ENCODE peak calls at places on chromosomes 4 and X, in six cellular contexts. One of them, this sample, is unnamed.

GRCh38 chr4:7557447-7557846 is 122.7 kb upstream of the PSAPL1 start:
- DNase-seq in A549: peak
- DNase-seq in Peyer's patch: no peak
- DNase-seq in fibroblast of the aortic adventitia: peak
- DNase-seq in fibroblast of lung: peak
- DNase-seq in upper lobe of left lung: no peak
- DNase-seq in this sample: no peak

GRCh38 chrX:128928636-128929035 is 594.7 kb downstream of the SMARCA1 start:
- DNase-seq in A549: no peak
- DNase-seq in Peyer's patch: no peak
- DNase-seq in fibroblast of the aortic adventitia: no peak
- DNase-seq in fibroblast of lung: no peak
- DNase-seq in upper lobe of left lung: no peak
- DNase-seq in this sample: no peak

GRCh38 chr4:76485450-76485849 is 50.4 kb downstream of the SHROOM3 start:
- DNase-seq in A549: no peak
- DNase-seq in Peyer's patch: no peak
- DNase-seq in fibroblast of the aortic adventitia: no peak
- DNase-seq in fibroblast of lung: no peak
- DNase-seq in upper lobe of left lung: no peak
- DNase-seq in this sample: no peak

GRCh38 chr4:57591073-57591472 is 480.9 kb upstream of the IGFBP7 start:
- DNase-seq in A549: no peak
- DNase-seq in Peyer's patch: no peak
- DNase-seq in fibroblast of the aortic adventitia: no peak
- DNase-seq in fibroblast of lung: no peak
- DNase-seq in upper lobe of left lung: no peak
- DNase-seq in this sample: no peak

GRCh38 chrX:13283968-13284914 is 35.6 kb downstream of the ATXN3L start:
- DNase-seq in A549: no peak
- DNase-seq in Peyer's patch: no peak
- DNase-seq in fibroblast of the aortic adventitia: peak
- DNase-seq in fibroblast of lung: no peak
- DNase-seq in upper lobe of left lung: no peak
- DNase-seq in this sample: no peak

GRCh38 chr4:142554412-142554811 is 291.7 kb downstream of the INPP4B start:
- DNase-seq in A549: no peak
- DNase-seq in Peyer's patch: no peak
- DNase-seq in fibroblast of the aortic adventitia: no peak
- DNase-seq in fibroblast of lung: no peak
- DNase-seq in upper lobe of left lung: no peak
- DNase-seq in this sample: no peak

GRCh38 chrX:3326721-3327120 is 19.7 kb downstream of the MXRA5 start:
- DNase-seq in A549: no peak
- DNase-seq in Peyer's patch: no peak
- DNase-seq in fibroblast of the aortic adventitia: peak
- DNase-seq in fibroblast of lung: no peak
- DNase-seq in upper lobe of left lung: no peak
- DNase-seq in this sample: no peak

GRCh38 chrX:73239242-73239641 is 24.6 kb upstream of the NAP1L2 start:
- DNase-seq in A549: no peak
- DNase-seq in Peyer's patch: no peak
- DNase-seq in fibroblast of the aortic adventitia: no peak
- DNase-seq in fibroblast of lung: no peak
- DNase-seq in upper lobe of left lung: no peak
- DNase-seq in this sample: no peak

GRCh38 chrX:40105791-40106676 is 8.3 kb upstream of the BCOR start:
- DNase-seq in A549: peak
- DNase-seq in Peyer's patch: peak
- DNase-seq in fibroblast of the aortic adventitia: no peak
- DNase-seq in fibroblast of lung: no peak
- DNase-seq in upper lobe of left lung: peak
- DNase-seq in this sample: peak

GRCh38 chrX:155535866-155536265 is 76.9 kb downstream of the TMLHE start:
- DNase-seq in A549: no peak
- DNase-seq in Peyer's patch: no peak
- DNase-seq in fibroblast of the aortic adventitia: no peak
- DNase-seq in fibroblast of lung: no peak
- DNase-seq in upper lobe of left lung: no peak
- DNase-seq in this sample: no peak

GRCh38 chrX:155534800-155535199 is 76.4 kb upstream of the F8A3 start:
- DNase-seq in A549: no peak
- DNase-seq in Peyer's patch: no peak
- DNase-seq in fibroblast of the aortic adventitia: no peak
- DNase-seq in fibroblast of lung: no peak
- DNase-seq in upper lobe of left lung: no peak
- DNase-seq in this sample: no peak
- TF ChIP-seq CTCF in A549: no peak
- TF ChIP-seq CTCF in Peyer's patch: no peak
- TF ChIP-seq CTCF in fibroblast of the aortic adventitia: no peak
- TF ChIP-seq CTCF in fibroblast of lung: no peak
- TF ChIP-seq CTCF in upper lobe of left lung: no peak
- TF ChIP-seq CTCF in this sample: no peak

GRCh38 chrX:79592259-79592658 is 225.1 kb upstream of the ITM2A start:
- DNase-seq in A549: no peak
- DNase-seq in Peyer's patch: no peak
- DNase-seq in fibroblast of the aortic adventitia: no peak
- DNase-seq in fibroblast of lung: no peak
- DNase-seq in upper lobe of left lung: no peak
- DNase-seq in this sample: no peak
- TF ChIP-seq CTCF in A549: no peak
- TF ChIP-seq CTCF in Peyer's patch: no peak
- TF ChIP-seq CTCF in fibroblast of the aortic adventitia: no peak
- TF ChIP-seq CTCF in fibroblast of lung: no peak
- TF ChIP-seq CTCF in upper lobe of left lung: no peak
- TF ChIP-seq CTCF in this sample: no peak

GRCh38 chrX:102659790-102660757 is 8.8 kb downstream of the GPRASP1 start:
- DNase-seq in A549: peak
- DNase-seq in Peyer's patch: peak
- DNase-seq in fibroblast of the aortic adventitia: peak
- DNase-seq in fibroblast of lung: peak
- DNase-seq in upper lobe of left lung: peak
- DNase-seq in this sample: peak
- TF ChIP-seq CTCF in A549: no peak
- TF ChIP-seq CTCF in Peyer's patch: no peak
- TF ChIP-seq CTCF in fibroblast of the aortic adventitia: peak
- TF ChIP-seq CTCF in fibroblast of lung: peak
- TF ChIP-seq CTCF in upper lobe of left lung: peak
- TF ChIP-seq CTCF in this sample: no peak

DNA sequence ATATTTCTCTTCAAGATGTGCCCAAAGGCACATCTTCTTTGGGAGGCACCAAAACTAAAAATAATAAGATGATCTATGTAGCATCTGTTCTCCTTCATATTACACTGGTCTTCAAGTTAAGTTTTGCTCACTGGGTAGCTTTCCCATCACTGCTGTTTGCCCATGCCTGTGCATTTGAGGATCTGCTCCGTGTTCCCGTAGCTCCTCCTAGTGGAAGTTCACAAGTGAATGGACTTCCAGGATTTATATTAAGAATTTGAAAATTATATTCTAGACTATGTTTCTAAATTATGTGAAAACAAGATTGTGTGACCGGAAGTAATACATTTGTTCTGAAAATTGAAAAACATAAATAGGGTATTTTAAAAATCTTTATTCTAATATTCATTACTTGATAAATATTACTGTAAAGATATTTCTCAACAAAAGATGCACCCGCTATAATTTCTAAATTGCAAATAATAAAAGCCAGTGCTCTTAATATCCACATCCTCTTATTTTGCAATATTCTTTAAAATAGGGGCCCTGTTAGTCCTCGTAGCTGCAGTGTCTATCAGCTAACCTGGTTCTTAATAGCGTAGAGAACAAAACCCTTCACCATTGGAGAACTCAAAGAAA is 147.7 kb downstream of the RBM46 start:
- DNase-seq in A549: peak
- DNase-seq in Peyer's patch: no peak
- DNase-seq in fibroblast of the aortic adventitia: peak
- DNase-seq in fibroblast of lung: peak
- DNase-seq in upper lobe of left lung: no peak
- DNase-seq in this sample: no peak
- TF ChIP-seq CTCF in A549: peak
- TF ChIP-seq CTCF in Peyer's patch: no peak
- TF ChIP-seq CTCF in fibroblast of the aortic adventitia: peak
- TF ChIP-seq CTCF in fibroblast of lung: peak
- TF ChIP-seq CTCF in upper lobe of left lung: no peak
- TF ChIP-seq CTCF in this sample: peak

DNA sequence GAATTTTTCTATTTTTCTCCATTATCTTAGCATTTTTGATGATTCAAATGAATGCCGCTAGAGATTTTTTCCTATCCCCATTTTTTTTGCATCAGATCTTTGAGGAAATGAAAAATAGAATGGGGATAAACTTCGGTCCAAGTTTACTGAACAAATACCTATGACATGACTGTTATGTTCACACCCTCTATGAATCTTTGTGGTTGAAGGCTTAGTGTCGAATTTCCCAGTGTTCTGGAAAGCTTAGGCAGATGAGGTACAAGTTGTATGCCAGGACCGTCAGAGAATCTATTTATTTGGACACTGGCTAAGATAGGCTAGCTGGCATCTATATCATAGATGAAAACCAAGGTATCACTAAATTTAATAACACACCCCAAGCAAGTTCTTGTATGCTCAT is 123.4 kb downstream of the SPCS3 start:
- DNase-seq in A549: peak
- DNase-seq in Peyer's patch: no peak
- DNase-seq in fibroblast of the aortic adventitia: peak
- DNase-seq in fibroblast of lung: peak
- DNase-seq in upper lobe of left lung: no peak
- DNase-seq in this sample: no peak
- TF ChIP-seq CTCF in A549: no peak
- TF ChIP-seq CTCF in Peyer's patch: no peak
- TF ChIP-seq CTCF in fibroblast of the aortic adventitia: no peak
- TF ChIP-seq CTCF in fibroblast of lung: no peak
- TF ChIP-seq CTCF in upper lobe of left lung: no peak
- TF ChIP-seq CTCF in this sample: no peak

DNA sequence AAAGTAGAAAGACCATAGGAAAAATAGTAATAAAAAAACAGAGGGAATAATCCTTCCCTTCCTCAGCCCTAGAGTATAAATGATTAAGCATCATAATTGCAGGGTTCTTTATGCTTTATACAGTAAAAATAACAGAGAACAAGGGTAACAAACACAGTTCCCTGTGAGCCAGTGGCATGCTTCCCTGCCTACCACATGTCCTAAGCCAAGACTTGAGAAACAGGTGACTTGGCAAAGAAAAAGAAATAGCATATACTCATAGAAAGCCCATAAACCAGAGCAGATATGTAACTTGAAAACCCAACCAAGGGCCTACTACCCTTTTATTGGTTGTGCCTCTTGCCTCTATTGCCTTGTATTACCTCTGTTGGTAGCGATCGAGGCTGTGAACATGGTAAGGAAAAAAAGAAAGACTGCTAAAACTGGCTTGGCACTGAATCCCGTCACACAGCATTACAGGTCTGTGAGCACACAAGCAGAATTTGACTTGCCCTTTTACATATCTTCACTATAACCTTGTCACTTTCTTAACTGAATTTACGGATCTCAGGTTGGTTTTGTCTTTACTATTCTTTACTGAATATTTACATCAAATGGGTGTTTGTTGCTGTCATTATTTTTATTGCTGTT is 30.9 kb upstream of the MYOZ2 start:
- DNase-seq in A549: no peak
- DNase-seq in Peyer's patch: no peak
- DNase-seq in fibroblast of the aortic adventitia: no peak
- DNase-seq in fibroblast of lung: no peak
- DNase-seq in upper lobe of left lung: no peak
- DNase-seq in this sample: no peak
- TF ChIP-seq CTCF in A549: no peak
- TF ChIP-seq CTCF in Peyer's patch: no peak
- TF ChIP-seq CTCF in fibroblast of the aortic adventitia: no peak
- TF ChIP-seq CTCF in fibroblast of lung: no peak
- TF ChIP-seq CTCF in upper lobe of left lung: no peak
- TF ChIP-seq CTCF in this sample: no peak

GRCh38 chr4:151407466-151408379 is 1.3 kb upstream of the FHIP1A start:
- DNase-seq in A549: no peak
- DNase-seq in Peyer's patch: peak
- DNase-seq in fibroblast of the aortic adventitia: no peak
- DNase-seq in fibroblast of lung: no peak
- DNase-seq in upper lobe of left lung: peak
- DNase-seq in this sample: peak
- TF ChIP-seq CTCF in A549: no peak
- TF ChIP-seq CTCF in Peyer's patch: no peak
- TF ChIP-seq CTCF in fibroblast of the aortic adventitia: no peak
- TF ChIP-seq CTCF in fibroblast of lung: no peak
- TF ChIP-seq CTCF in upper lobe of left lung: no peak
- TF ChIP-seq CTCF in this sample: no peak

GRCh38 chr4:169493164-169493524 is 119.2 kb downstream of the NEK1 start:
- DNase-seq in A549: no peak
- DNase-seq in Peyer's patch: no peak
- DNase-seq in fibroblast of the aortic adventitia: no peak
- DNase-seq in fibroblast of lung: no peak
- DNase-seq in upper lobe of left lung: no peak
- DNase-seq in this sample: no peak
- TF ChIP-seq CTCF in A549: no peak
- TF ChIP-seq CTCF in Peyer's patch: no peak
- TF ChIP-seq CTCF in fibroblast of the aortic adventitia: no peak
- TF ChIP-seq CTCF in fibroblast of lung: no peak
- TF ChIP-seq CTCF in upper lobe of left lung: no peak
- TF ChIP-seq CTCF in this sample: no peak

GRCh38 chr4:125280892-125281403 is 33.8 kb upstream of the FAT4 start:
- DNase-seq in A549: no peak
- DNase-seq in Peyer's patch: no peak
- DNase-seq in fibroblast of the aortic adventitia: no peak
- DNase-seq in fibroblast of lung: no peak
- DNase-seq in upper lobe of left lung: no peak
- DNase-seq in this sample: no peak

GRCh38 chr4:125277827-125278226 is 36.9 kb upstream of the FAT4 start:
- DNase-seq in A549: no peak
- DNase-seq in Peyer's patch: no peak
- DNase-seq in fibroblast of the aortic adventitia: no peak
- DNase-seq in fibroblast of lung: no peak
- DNase-seq in upper lobe of left lung: no peak
- DNase-seq in this sample: no peak

GRCh38 chr4:125283702-125284279 is 31.0 kb upstream of the FAT4 start:
- DNase-seq in A549: no peak
- DNase-seq in Peyer's patch: no peak
- DNase-seq in fibroblast of the aortic adventitia: peak
- DNase-seq in fibroblast of lung: peak
- DNase-seq in upper lobe of left lung: no peak
- DNase-seq in this sample: no peak
- TF ChIP-seq CTCF in A549: peak
- TF ChIP-seq CTCF in Peyer's patch: no peak
- TF ChIP-seq CTCF in fibroblast of the aortic adventitia: peak
- TF ChIP-seq CTCF in fibroblast of lung: peak
- TF ChIP-seq CTCF in upper lobe of left lung: peak
- TF ChIP-seq CTCF in this sample: peak

GRCh38 chrX:116241001-116241400 is 70.5 kb downstream of the AGTR2 start:
- DNase-seq in A549: no peak
- DNase-seq in Peyer's patch: no peak
- DNase-seq in fibroblast of the aortic adventitia: no peak
- DNase-seq in fibroblast of lung: peak
- DNase-seq in upper lobe of left lung: no peak
- DNase-seq in this sample: no peak

GRCh38 chrX:116238866-116239265 is 68.3 kb downstream of the AGTR2 start:
- DNase-seq in A549: no peak
- DNase-seq in Peyer's patch: no peak
- DNase-seq in fibroblast of the aortic adventitia: no peak
- DNase-seq in fibroblast of lung: no peak
- DNase-seq in upper lobe of left lung: no peak
- DNase-seq in this sample: no peak

GRCh38 chrX:116239944-116240391 is 69.4 kb downstream of the AGTR2 start:
- DNase-seq in A549: no peak
- DNase-seq in Peyer's patch: no peak
- DNase-seq in fibroblast of the aortic adventitia: peak
- DNase-seq in fibroblast of lung: peak
- DNase-seq in upper lobe of left lung: no peak
- DNase-seq in this sample: no peak

GRCh38 chrX:116238093-116238492 is 67.5 kb downstream of the AGTR2 start:
- DNase-seq in A549: no peak
- DNase-seq in Peyer's patch: no peak
- DNase-seq in fibroblast of the aortic adventitia: no peak
- DNase-seq in fibroblast of lung: no peak
- DNase-seq in upper lobe of left lung: no peak
- DNase-seq in this sample: no peak

GRCh38 chrX:116240446-116240845 is 69.9 kb downstream of the AGTR2 start:
- DNase-seq in A549: no peak
- DNase-seq in Peyer's patch: no peak
- DNase-seq in fibroblast of the aortic adventitia: no peak
- DNase-seq in fibroblast of lung: peak
- DNase-seq in upper lobe of left lung: no peak
- DNase-seq in this sample: no peak
- TF ChIP-seq CTCF in A549: no peak
- TF ChIP-seq CTCF in Peyer's patch: no peak
- TF ChIP-seq CTCF in fibroblast of the aortic adventitia: no peak
- TF ChIP-seq CTCF in fibroblast of lung: no peak
- TF ChIP-seq CTCF in upper lobe of left lung: no peak
- TF ChIP-seq CTCF in this sample: no peak

This sample was measured in mesothelial cell of epicardium.